ENCODE peak calls at places on chromosomes 13 and 19, in six cellular contexts. N is IMR-90, S is mesendoderm, W is mesenchymal stem cell, B is H1, O is H9. T is an unnamed sample.

GRCh38 chr19:42114412-42114811 is 17.8 kb downstream of the POU2F2 start:
- DNase-seq in N (no peak), S (no peak), W (peak; percentile 64), B (no peak), O (peak; percentile 55), T (no peak)

GRCh38 chr13:41751277-41751676 is 209.6 kb downstream of the VWA8 start:
- DNase-seq in N (peak; percentile 63), S (no peak), W (peak; percentile 68), B (no peak), O (no peak), T (no peak)

GRCh38 chr19:46614114-46614701 is 10.7 kb downstream of the PTGIR start:
- DNase-seq in N (peak; percentile 75), S (peak; percentile 80), W (peak; percentile 83), B (peak; percentile 58), O (peak; percentile 89), T (peak; percentile 78)

GRCh38 chr13:76980075-76980718 is 11.7 kb upstream of the CLN5 start:
- DNase-seq in N (peak; percentile 24), S (peak; percentile 82), W (peak; percentile 55), B (peak; percentile 74), O (peak; percentile 95), T (peak; percentile 73)

GRCh38 chr13:110298221-110298565 is 8.8 kb downstream of the COL4A1 start:
- DNase-seq in N (no peak), S (no peak), W (peak; percentile 54), B (no peak), O (no peak), T (no peak)

GRCh38 chr19:13031917-13032623 is 36.8 kb downstream of the NFIX start:
- DNase-seq in N (peak; percentile 58), S (no peak), W (no peak), B (no peak), O (no peak), T (no peak)

GRCh38 chr19:55336101-55336500 is 3.6 kb upstream of the KMT5C start:
- DNase-seq in N (no peak), S (no peak), W (no peak), B (no peak), O (no peak), T (no peak)

GRCh38 chr19:10748924-10749434 is 31.1 kb downstream of the DNM2 start:
- DNase-seq in N (no peak), S (no peak), W (peak; percentile 43), B (no peak), O (no peak), T (no peak)

GRCh38 chr13:43725460-43725859 is 61.3 kb downstream of the ENOX1 start:
- DNase-seq in N (no peak), S (no peak), W (no peak), B (no peak), O (no peak), T (no peak)

GRCh38 chr19:18366027-18366435 is 19.9 kb upstream of the GDF15 start:
- DNase-seq in N (no peak), S (no peak), W (no peak), B (no peak), O (no peak), T (no peak)

GRCh38 chr13:111462221-111462764 is 141.9 kb downstream of the TEX29 start:
- DNase-seq in N (no peak), S (no peak), W (no peak), B (no peak), O (no peak), T (no peak)
- H2BK15ac ChIP-seq in N (no peak overlapping the region), S (no peak overlapping the region), W (no peak overlapping the region), B (no peak overlapping the region), O (no peak overlapping the region), T (no peak overlapping the region)

DNA sequence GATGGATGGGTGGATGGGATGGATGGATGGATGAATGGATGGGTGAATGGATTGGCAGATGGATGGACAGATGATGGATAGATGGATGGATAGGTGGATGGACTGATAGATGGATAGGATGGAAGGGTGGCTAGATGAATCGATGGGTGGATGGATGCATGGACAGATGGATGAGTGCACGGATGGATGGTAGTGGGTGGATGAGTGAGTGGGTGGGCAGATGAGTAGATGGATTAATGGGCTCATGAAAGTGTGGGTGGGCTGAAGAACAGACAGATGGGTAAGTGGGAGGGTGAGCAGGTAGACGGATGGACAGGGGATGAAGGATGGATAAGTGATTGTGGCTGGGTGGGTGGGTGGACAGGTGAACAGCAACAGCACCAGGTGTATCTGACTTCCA is 5.7 kb downstream of the SEMA6B start:
- DNase-seq in N (no peak), S (no peak), W (no peak), B (no peak), O (no peak), T (no peak)
- H2BK15ac ChIP-seq in N (no peak overlapping the region), S (no peak overlapping the region), W (no peak overlapping the region), B (no peak overlapping the region), O (no peak overlapping the region), T (no peak overlapping the region)

GRCh38 chr19:48498922-48499321 is 12.7 kb downstream of the LMTK3 start:
- DNase-seq in N (no peak), S (no peak), W (no peak), B (no peak), O (no peak), T (no peak)
- H2BK15ac ChIP-seq in N (no peak overlapping the region), S (no peak overlapping the region), W (no peak overlapping the region), B (no peak overlapping the region), O (no peak overlapping the region), T (no peak overlapping the region)

GRCh38 chr19:2195914-2196313 is 32.2 kb downstream of the DOT1L start:
- DNase-seq in N (no peak), S (no peak), W (no peak), B (no peak), O (no peak), T (no peak)
- H2BK15ac ChIP-seq in N (no peak overlapping the region), S (no peak overlapping the region), W (no peak overlapping the region), B (no peak overlapping the region), O (no peak overlapping the region), T (no peak overlapping the region)

GRCh38 chr13:114167885-114168284 is 11.2 kb upstream of the CFAP97D2 start:
- DNase-seq in N (no peak), S (no peak), W (no peak), B (no peak), O (no peak), T (no peak)
- H2BK15ac ChIP-seq in N (no peak overlapping the region), S (no peak overlapping the region), W (no peak overlapping the region), B (no peak overlapping the region), O (no peak overlapping the region), T (no peak overlapping the region)

GRCh38 chr13:50419896-50420295 is 404.7 kb downstream of the KCNRG start:
- DNase-seq in N (no peak), S (no peak), W (no peak), B (no peak), O (no peak), T (no peak)
- H2BK15ac ChIP-seq in N (peak overlapping the region; percentile 94), S (no peak overlapping the region), W (no peak overlapping the region), B (no peak overlapping the region), O (no peak overlapping the region), T (no peak overlapping the region)

GRCh38 chr13:72412481-72412880 is 314.9 kb downstream of the MZT1 start:
- DNase-seq in N (no peak), S (no peak), W (no peak), B (no peak), O (no peak), T (no peak)
- H2BK15ac ChIP-seq in N (no peak overlapping the region), S (no peak overlapping the region), W (no peak overlapping the region), B (no peak overlapping the region), O (no peak overlapping the region), T (no peak overlapping the region)

GRCh38 chr19:5823579-5824281 is 15.8 kb downstream of the FUT6 start:
- DNase-seq in N (no peak), S (peak; percentile 47), W (peak; percentile 34), B (no peak), O (peak; percentile 74), T (no peak)
- H2BK15ac ChIP-seq in N (no peak overlapping the region), S (no peak overlapping the region), W (no peak overlapping the region), B (peak overlapping the region; percentile 46), O (no peak overlapping the region), T (no peak overlapping the region)